ENCODE peak calls at places on chromosomes 7 and 10, in five cellular contexts. G, W, I, C and Y are unnamed samples.

GRCh38 chr7:128076831-128077271 is 45.6 kb upstream of the LRRC4 start:
- DNase-seq in W (peak; percentile 86), I (no peak), G (peak; percentile 82), C (no peak), Y (no peak)

GRCh38 chr10:28240400-28240799 is 62.5 kb downstream of the MPP7 start:
- DNase-seq in G (no peak), W (no peak), C (no peak), I (no peak), Y (no peak)

GRCh38 chr10:109451879-109452278 is 471.4 kb downstream of the XPNPEP1 start:
- DNase-seq in W (no peak), I (no peak), C (no peak), G (no peak), Y (no peak)

GRCh38 chr10:33812586-33812985 is 478.1 kb upstream of the NRP1 start:
- DNase-seq in G (no peak), C (no peak), I (no peak), W (no peak), Y (no peak)

GRCh38 chr10:87882555-87883294 is 19.3 kb downstream of the PTEN start:
- DNase-seq in W (no peak), C (no peak), G (no peak), I (no peak), Y (no peak)

GRCh38 chr10:111211756-111212155 is 134.9 kb downstream of the ADRA2A start:
- DNase-seq in I (no peak), C (no peak), G (no peak), W (no peak), Y (no peak)

GRCh38 chr7:39758234-39758970 is 135.0 kb downstream of the RALA start:
- DNase-seq in I (no peak), G (no peak), C (no peak), W (no peak), Y (no peak)

GRCh38 chr10:59580257-59580863 is 129.3 kb downstream of the SLC16A9 start:
- DNase-seq in C (no peak), I (no peak), W (no peak), G (no peak), Y (no peak)

GRCh38 chr7:17773289-17773626 is 167.0 kb downstream of the SNX13 start:
- DNase-seq in W (peak; percentile 22), I (no peak), C (no peak), G (no peak), Y (no peak)

GRCh38 chr7:12244129-12244528 is 33.0 kb downstream of the TMEM106B start:
- DNase-seq in W (peak; percentile 25), C (no peak), I (no peak), G (peak; percentile 54), Y (no peak)

GRCh38 chr10:124150189-124150806 is 56.9 kb upstream of the CHST15 start:
- DNase-seq in W (no peak), I (no peak), C (no peak), G (no peak), Y (no peak)

GRCh38 chr10:35822316-35822715 is 180.2 kb upstream of the FZD8 start:
- DNase-seq in C (no peak), W (peak; percentile 18), I (no peak), G (no peak), Y (no peak)

GRCh38 chr10:110883924-110884323 is 12.2 kb downstream of the PDCD4 start:
- DNase-seq in I (no peak), C (no peak), G (no peak), W (no peak), Y (no peak)

GRCh38 chr7:80749270-80749669 is 110.8 kb downstream of the CD36 start:
- DNase-seq in W (no peak), C (no peak), I (no peak), G (no peak), Y (no peak)

GRCh38 chr10:104080762-104081161 is 4.9 kb downstream of the COL17A1 start:
- DNase-seq in W (no peak), I (no peak), C (no peak), G (no peak), Y (peak; percentile 4)

GRCh38 chr10:100377830-100378229 is 30.8 kb downstream of the SCD start:
- DNase-seq in W (no peak), G (no peak), C (no peak), I (no peak), Y (no peak)

GRCh38 chr10:103986360-103986759 is 19.4 kb downstream of the SLK start:
- DNase-seq in W (no peak), C (no peak), G (no peak), I (no peak), Y (no peak)

GRCh38 chr10:61819208-61819607 is 82.3 kb upstream of the ARID5B start:
- DNase-seq in W (no peak), C (no peak), G (no peak), I (no peak), Y (no peak)

GRCh38 chr10:70145666-70146488 is 623 bp downstream of the TYSND1 start:
- DNase-seq in I (peak; percentile 72), G (peak; percentile 85), W (peak; percentile 65), C (peak; percentile 66), Y (peak; percentile 83)

GRCh38 chr10:90859321-90859751 is 1.5 kb upstream of the HTR7 start:
- DNase-seq in G (no peak), I (no peak), C (no peak), W (no peak), Y (no peak)

GRCh38 chr7:18508441-18509427 is 13.2 kb downstream of the HDAC9 start:
- DNase-seq in W (no peak), I (no peak), C (no peak), G (no peak), Y (no peak)

GRCh38 chr10:108556176-108556575 is 1367.1 kb downstream of the XPNPEP1 start:
- DNase-seq in G (no peak), C (no peak), I (no peak), W (no peak), Y (no peak)

GRCh38 chr7:17126413-17127374 is 171.8 kb upstream of the AHR start:
- DNase-seq in W (no peak), I (no peak), C (no peak), G (no peak), Y (no peak)

GRCh38 chr7:128827971-128828711 is 2.1 kb upstream of the FLNC start:
- DNase-seq in I (no peak), G (no peak), W (no peak), C (no peak), Y (no peak)

GRCh38 chr7:71772783-71773182 is 639.4 kb downstream of the CALN1 start:
- DNase-seq in W (no peak), I (no peak), C (no peak), G (no peak), Y (no peak)

GRCh38 chr7:11835260-11835659 is 3.3 kb upstream of the THSD7A start:
- DNase-seq in C (no peak), W (no peak), G (no peak), I (no peak), Y (no peak)

GRCh38 chr7:23443974-23444373 is 26.3 kb downstream of the IGF2BP3 start:
- DNase-seq in I (no peak), W (no peak), C (no peak), G (no peak), Y (no peak)

GRCh38 chr7:176786-177185 is 15.6 kb upstream of the FAM20C start:
- DNase-seq in I (no peak), C (no peak), W (peak; percentile 10), G (no peak), Y (no peak)

GRCh38 chr7:178444-178843 is 13.9 kb upstream of the FAM20C start:
- DNase-seq in G (no peak), I (no peak), C (no peak), W (no peak), Y (no peak)

GRCh38 chr7:179209-179681 is 13.1 kb upstream of the FAM20C start:
- DNase-seq in W (peak; percentile 19), G (no peak), C (no peak), I (no peak), Y (no peak)

GRCh38 chr7:181738-182137 is 10.6 kb upstream of the FAM20C start:
- DNase-seq in C (no peak), G (no peak), I (no peak), W (no peak), Y (no peak)

DNA sequence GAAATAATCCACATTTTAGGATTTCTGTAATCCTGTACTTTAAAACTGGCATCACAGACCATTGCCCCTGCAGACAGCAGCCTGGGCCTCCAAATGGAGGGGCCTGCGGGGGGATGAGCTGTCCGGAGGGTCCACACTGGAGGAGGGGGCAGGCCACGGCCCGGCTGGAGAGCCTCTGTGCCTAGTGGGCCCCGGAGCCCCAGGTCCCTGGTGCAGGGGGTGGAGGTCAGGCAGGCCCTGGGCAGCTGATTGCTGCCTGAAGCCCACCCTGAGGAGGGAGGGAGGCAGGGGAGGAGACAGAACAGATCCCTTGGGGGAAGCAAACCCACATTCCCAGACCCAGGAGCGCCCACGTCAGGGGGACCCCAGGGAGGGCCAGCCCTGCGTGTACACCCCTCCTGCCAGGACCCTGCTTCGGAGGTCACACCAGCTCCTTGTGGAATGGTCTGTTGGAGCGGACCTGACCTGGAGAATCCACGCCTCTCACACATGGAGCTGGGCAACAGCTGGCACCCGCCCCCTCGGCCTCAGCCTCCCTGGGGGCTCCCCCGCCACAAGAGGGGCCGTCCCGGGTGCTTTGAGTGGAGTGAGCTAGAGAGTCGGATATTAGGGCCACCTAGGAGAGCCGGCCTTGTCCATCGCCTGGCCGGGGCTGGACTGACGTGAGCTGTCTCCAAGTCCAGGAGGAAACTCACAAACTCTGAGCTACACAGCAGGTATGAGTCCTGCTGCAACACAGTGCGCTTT is 12.2 kb upstream of the FAM20C start:
- DNase-seq in I (no peak), W (peak; percentile 13), C (no peak), G (no peak), Y (no peak)
- H3K4me1 ChIP-seq in I (no peaks in the 10 kb centered on the region), W (no peaks in the 10 kb centered on the region), C (no peaks in the 10 kb centered on the region), G (no peaks in the 10 kb centered on the region), Y (no peaks in the 10 kb centered on the region)

GRCh38 chr10:1158066-1158465 is 101.9 kb downstream of the WDR37 start:
- DNase-seq in W (no peak), C (no peak), G (no peak), I (no peak), Y (no peak)
- H3K4me1 ChIP-seq in W (no peaks in the 10 kb centered on the region), C (no peaks in the 10 kb centered on the region), G (no peaks in the 10 kb centered on the region), I (no peaks in the 10 kb centered on the region), Y (no peaks in the 10 kb centered on the region)

DNA sequence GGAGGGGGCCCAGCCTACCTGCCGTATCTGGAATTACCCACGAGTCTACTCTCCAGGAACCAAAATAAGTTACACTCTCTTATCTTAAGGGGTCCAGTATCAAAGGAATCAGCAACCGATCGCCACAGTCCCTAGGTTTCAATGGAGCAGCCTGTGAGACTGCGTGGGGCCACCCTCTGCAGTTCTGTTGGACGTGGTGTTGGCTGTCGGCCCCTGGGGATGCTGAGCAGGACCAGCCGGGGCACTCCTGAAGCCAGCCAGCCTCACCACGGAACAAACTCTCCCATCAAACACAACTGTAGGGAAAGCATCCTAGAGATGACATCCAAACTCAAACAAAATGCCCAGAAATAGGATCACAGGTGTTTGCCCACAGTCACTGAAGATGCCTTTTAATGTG is 25.5 kb upstream of the ABLIM1 start:
- DNase-seq in G (no peak), W (no peak), C (no peak), I (no peak), Y (no peak)
- H3K4me1 ChIP-seq in G (no peaks in the 10 kb centered on the region), W (peaks cover 6% of the 10 kb centered on the region), C (no peaks in the 10 kb centered on the region), I (no peaks in the 10 kb centered on the region), Y (no peaks in the 10 kb centered on the region)

GRCh38 chr10:119285495-119286267 is 78.3 kb downstream of the GRK5 start:
- DNase-seq in G (peak; percentile 39), C (no peak), W (no peak), I (no peak), Y (no peak)
- H3K4me1 ChIP-seq in G (peaks cover 12% of the 10 kb centered on the region), C (peaks cover 46% of the 10 kb centered on the region), W (no peaks in the 10 kb centered on the region), I (peaks cover 40% of the 10 kb centered on the region), Y (peaks cover 74% of the 10 kb centered on the region)